ENCODE peak calls at places on chromosomes 2 and 18, in nine cellular contexts. M is stimulated activated CD4-positive, alpha-beta T cell treated with anti-CD3 and anti-CD28 coated beads, Interleukin-4, amount 100 ng/mL, for 48 hours; T is NCI-H2029 treated with DMSO at 0.1 percent for 48 hours; D is activated gamma-delta T cell treated with anti-CD3 and anti-CD28 coated beads, Interleukin-2, amount 50 U/mL, for 16 hours; F is stimulated activated naive CD4-positive, alpha-beta T cell; J is HCT116; P is HCEC 1CT; N is T-helper 1 cell; G is T-helper 2 cell. L is an unnamed sample.

GRCh38 chr2:224025874-224026273 is 13.2 kb downstream of the SERPINE2 start:
- DNase-seq in D (peak), J (no peak), M (peak), P (no peak), T (no peak), N (peak), F (peak), G (no peak), L (peak)

GRCh38 chr18:43422483-43422882 is 145.2 kb upstream of the SYT4 start:
- DNase-seq in M (no peak), G (no peak), D (no peak), N (no peak), T (peak), P (no peak), F (no peak), J (no peak), L (no peak)

GRCh38 chr2:15316370-15316814 is 244.7 kb downstream of the NBAS start:
- DNase-seq in P (no peak), D (peak), F (no peak), G (peak), M (no peak), J (no peak), N (peak), T (no peak), L (peak)

GRCh38 chr2:2771721-2772411 is 440.8 kb upstream of the MYT1L start:
- DNase-seq in T (no peak), N (no peak), G (no peak), F (no peak), P (no peak), D (no peak), J (no peak), M (no peak), L (no peak)

GRCh38 chr2:233125455-233126065 is 65.4 kb downstream of the INPP5D start:
- DNase-seq in N (no peak), J (no peak), D (no peak), M (no peak), P (no peak), G (no peak), T (no peak), F (no peak), L (no peak)

GRCh38 chr2:157936464-157936863 is 60.3 kb upstream of the ACVR1 start:
- DNase-seq in T (no peak), N (no peak), J (no peak), M (no peak), F (no peak), G (no peak), D (no peak), P (no peak), L (no peak)

GRCh38 chr2:135821190-135821589 is 15.8 kb downstream of the LCT start:
- DNase-seq in P (no peak), N (no peak), G (no peak), M (no peak), T (no peak), J (no peak), D (no peak), F (no peak), L (no peak)

GRCh38 chr2:101241158-101241557 is 11.5 kb upstream of the CNOT11 start:
- DNase-seq in D (no peak), T (no peak), J (no peak), G (no peak), N (no peak), P (no peak), M (no peak), F (no peak), L (no peak)

GRCh38 chr2:21803550-21803949 is 679.8 kb downstream of the TDRD15 start:
- DNase-seq in D (no peak), J (no peak), M (no peak), T (no peak), P (no peak), N (no peak), F (no peak), G (no peak), L (no peak)

GRCh38 chr18:36195427-36196122 is 8.3 kb downstream of the MOCOS start:
- DNase-seq in P (no peak), J (no peak), D (no peak), T (no peak), M (no peak), N (no peak), F (no peak), G (no peak), L (no peak)

GRCh38 chr2:72141881-72142742 is 5.5 kb downstream of the CYP26B1 start:
- DNase-seq in D (no peak), F (no peak), G (no peak), J (no peak), T (no peak), N (no peak), P (no peak), M (no peak), L (no peak)

GRCh38 chr2:240395896-240396622 is 39.4 kb upstream of the GPC1 start:
- DNase-seq in D (no peak), J (no peak), F (no peak), P (no peak), M (no peak), T (no peak), N (no peak), G (no peak), L (no peak)

GRCh38 chr18:49340446-49340845 is 120.0 kb downstream of the DYM start:
- DNase-seq in J (no peak), F (no peak), T (no peak), P (peak), D (no peak), G (no peak), N (no peak), M (no peak), L (no peak)

GRCh38 chr2:218311543-218311884 is 19.2 kb upstream of the TMBIM1 start:
- DNase-seq in P (no peak), F (no peak), M (no peak), J (no peak), G (no peak), D (no peak), N (no peak), T (no peak), L (no peak)

GRCh38 chr2:65199891-65200290 is 27.7 kb upstream of the ACTR2 start:
- DNase-seq in P (peak), D (no peak), T (no peak), N (no peak), M (no peak), G (no peak), J (no peak), F (no peak), L (no peak)

GRCh38 chr2:238423561-238424312 is 3.0 kb upstream of the ASB1 start:
- DNase-seq in T (no peak), F (no peak), P (peak), J (no peak), G (no peak), M (no peak), D (no peak), N (no peak), L (no peak)